ENCODE peak calls at places on chromosomes 4 and X, in six cellular contexts. One of them, this sample, is unnamed.

GRCh38 chr4:71540749-71541269 is 202.0 kb downstream of the SLC4A4 start:
- DNase-seq in effector memory CD4-positive, alpha-beta T cell: no peak
- DNase-seq in activated CD4-positive, alpha-beta T cell treated with anti-CD3 and anti-CD28 coated beads, Interleukin-2, amount 50 U/mL, for 48 hours: no peak
- DNase-seq in B cell: no peak
- DNase-seq in HCT116: no peak
- DNase-seq in LHCN-M2: peak
- DNase-seq in this sample: no peak

GRCh38 chrX:29397506-29397905 is 810.3 kb downstream of the IL1RAPL1 start:
- DNase-seq in effector memory CD4-positive, alpha-beta T cell: no peak
- DNase-seq in activated CD4-positive, alpha-beta T cell treated with anti-CD3 and anti-CD28 coated beads, Interleukin-2, amount 50 U/mL, for 48 hours: no peak
- DNase-seq in B cell: no peak
- DNase-seq in HCT116: no peak
- DNase-seq in LHCN-M2: peak
- DNase-seq in this sample: no peak

GRCh38 chrX:30278365-30278764 is 30.8 kb downstream of the NR0B1 start:
- DNase-seq in effector memory CD4-positive, alpha-beta T cell: no peak
- DNase-seq in activated CD4-positive, alpha-beta T cell treated with anti-CD3 and anti-CD28 coated beads, Interleukin-2, amount 50 U/mL, for 48 hours: no peak
- DNase-seq in B cell: no peak
- DNase-seq in HCT116: no peak
- DNase-seq in LHCN-M2: peak
- DNase-seq in this sample: no peak

GRCh38 chrX:55593756-55594257 is 29.4 kb upstream of the FOXR2 start:
- DNase-seq in effector memory CD4-positive, alpha-beta T cell: no peak
- DNase-seq in activated CD4-positive, alpha-beta T cell treated with anti-CD3 and anti-CD28 coated beads, Interleukin-2, amount 50 U/mL, for 48 hours: no peak
- DNase-seq in B cell: no peak
- DNase-seq in HCT116: no peak
- DNase-seq in LHCN-M2: no peak
- DNase-seq in this sample: no peak

GRCh38 chrX:19225906-19226305 is 103.6 kb upstream of the ADGRG2 start:
- DNase-seq in effector memory CD4-positive, alpha-beta T cell: no peak
- DNase-seq in activated CD4-positive, alpha-beta T cell treated with anti-CD3 and anti-CD28 coated beads, Interleukin-2, amount 50 U/mL, for 48 hours: no peak
- DNase-seq in B cell: no peak
- DNase-seq in HCT116: no peak
- DNase-seq in LHCN-M2: peak
- DNase-seq in this sample: no peak

GRCh38 chr4:169132561-169133305 is 122.7 kb upstream of the CBR4 start:
- DNase-seq in effector memory CD4-positive, alpha-beta T cell: no peak
- DNase-seq in activated CD4-positive, alpha-beta T cell treated with anti-CD3 and anti-CD28 coated beads, Interleukin-2, amount 50 U/mL, for 48 hours: no peak
- DNase-seq in B cell: no peak
- DNase-seq in HCT116: no peak
- DNase-seq in LHCN-M2: no peak
- DNase-seq in this sample: no peak

GRCh38 chrX:149982310-149982709 is 44.0 kb upstream of the EOLA2 start:
- DNase-seq in effector memory CD4-positive, alpha-beta T cell: no peak
- DNase-seq in activated CD4-positive, alpha-beta T cell treated with anti-CD3 and anti-CD28 coated beads, Interleukin-2, amount 50 U/mL, for 48 hours: no peak
- DNase-seq in B cell: no peak
- DNase-seq in HCT116: no peak
- DNase-seq in LHCN-M2: no peak
- DNase-seq in this sample: no peak

GRCh38 chr4:136812100-136812880 is 720.0 kb downstream of the PCDH18 start:
- DNase-seq in effector memory CD4-positive, alpha-beta T cell: no peak
- DNase-seq in activated CD4-positive, alpha-beta T cell treated with anti-CD3 and anti-CD28 coated beads, Interleukin-2, amount 50 U/mL, for 48 hours: no peak
- DNase-seq in B cell: no peak
- DNase-seq in HCT116: no peak
- DNase-seq in LHCN-M2: no peak
- DNase-seq in this sample: no peak

GRCh38 chrX:15675490-15675921 is 10.9 kb upstream of the CLTRN start:
- DNase-seq in effector memory CD4-positive, alpha-beta T cell: peak
- DNase-seq in activated CD4-positive, alpha-beta T cell treated with anti-CD3 and anti-CD28 coated beads, Interleukin-2, amount 50 U/mL, for 48 hours: peak
- DNase-seq in B cell: peak
- DNase-seq in HCT116: peak
- DNase-seq in LHCN-M2: no peak
- DNase-seq in this sample: no peak

GRCh38 chr4:78683352-78683751 is 92.8 kb upstream of the BMP2K start:
- DNase-seq in effector memory CD4-positive, alpha-beta T cell: no peak
- DNase-seq in activated CD4-positive, alpha-beta T cell treated with anti-CD3 and anti-CD28 coated beads, Interleukin-2, amount 50 U/mL, for 48 hours: no peak
- DNase-seq in B cell: no peak
- DNase-seq in HCT116: no peak
- DNase-seq in LHCN-M2: no peak
- DNase-seq in this sample: no peak

GRCh38 chrX:12360389-12360788 is 222.1 kb downstream of the FRMPD4 start:
- DNase-seq in effector memory CD4-positive, alpha-beta T cell: no peak
- DNase-seq in activated CD4-positive, alpha-beta T cell treated with anti-CD3 and anti-CD28 coated beads, Interleukin-2, amount 50 U/mL, for 48 hours: no peak
- DNase-seq in B cell: no peak
- DNase-seq in HCT116: no peak
- DNase-seq in LHCN-M2: peak
- DNase-seq in this sample: no peak

GRCh38 chr4:159516556-159516955 is 413.7 kb downstream of the RAPGEF2 start:
- DNase-seq in effector memory CD4-positive, alpha-beta T cell: no peak
- DNase-seq in activated CD4-positive, alpha-beta T cell treated with anti-CD3 and anti-CD28 coated beads, Interleukin-2, amount 50 U/mL, for 48 hours: no peak
- DNase-seq in B cell: no peak
- DNase-seq in HCT116: no peak
- DNase-seq in LHCN-M2: peak
- DNase-seq in this sample: no peak